ENCODE peak calls at places on chromosomes 5 and 9, in five cellular contexts. H, P, R, U and V are unnamed samples.

GRCh38 chr5:62521319-62521718 is 57.3 kb upstream of the LRRC70 start:
- DNase-seq in H (no peak), P (no peak), R (no peak), U (no peak), V (no peak)

GRCh38 chr9:86557063-86557766 is 203.0 kb upstream of the TUT7 start:
- DNase-seq in H (peak; percentile 63), P (no peak), R (no peak), U (peak; percentile 53), V (no peak)

GRCh38 chr5:12360218-12360617 is 456.0 kb upstream of the CTNND2 start:
- DNase-seq in H (no peak), P (no peak), R (no peak), U (no peak), V (no peak)

GRCh38 chr5:36156619-36157018 is 4.7 kb downstream of the SKP2 start:
- DNase-seq in H (peak; percentile 98), P (no peak), R (no peak), U (no peak), V (no peak)

GRCh38 chr5:32312194-32312681 is 501 bp downstream of the MTMR12 start:
- DNase-seq in H (peak; percentile 74), P (peak; percentile 51), R (peak; percentile 27), U (peak; percentile 75), V (no peak)

GRCh38 chr9:135780626-135781025 is 78.6 kb downstream of the KCNT1 start:
- DNase-seq in H (no peak), P (no peak), R (no peak), U (no peak), V (no peak)

GRCh38 chr9:110208031-110208430 is at the start of gene C9orf152:
- DNase-seq in H (no peak), P (no peak), R (no peak), U (no peak), V (no peak)

GRCh38 chr9:6218099-6218502 is 2.5 kb downstream of the IL33 start:
- DNase-seq in H (no peak), P (no peak), R (no peak), U (no peak), V (no peak)

GRCh38 chr5:113050606-113051391 is 74.2 kb downstream of the DCP2 start:
- DNase-seq in H (peak; percentile 73), P (no peak), R (no peak), U (no peak), V (no peak)